ENCODE peak calls at places on chromosomes 12 and 14, in ten cellular contexts. F is NT2/D1, C is hypothalamus, D is astrocyte of the cerebellum, W is keratinocyte, K is EL, U is GM03348, O is progenitor cell of endocrine pancreas, I is adrenal gland, Z is DMS153. J is an unnamed sample.

GRCh38 chr12:88300931-88301330 is 158.8 kb downstream of the TMTC3 start:
- DNase-seq in F (no peak), C (no peak), D (no peak), W (no peak), K (no peak), U (no peak), O (no peak), I (no peak), Z (no peak), J (no peak)

GRCh38 chr14:95440951-95441350 is 75.5 kb downstream of the SYNE3 start:
- DNase-seq in F (no peak), C (no peak), D (no peak), W (no peak), K (peak), U (peak), O (no peak), I (no peak), Z (no peak), J (no peak)

GRCh38 chr14:91647817-91648216 is 84.1 kb downstream of the CATSPERB start:
- DNase-seq in F (no peak), C (no peak), D (no peak), W (no peak), K (no peak), U (no peak), O (no peak), I (no peak), Z (no peak), J (no peak)

GRCh38 chr14:51996148-51996746 is 6.9 kb downstream of the RTRAF start:
- DNase-seq in F (no peak), C (no peak), D (peak), W (no peak), K (peak), U (no peak), O (no peak), I (no peak), Z (no peak), J (no peak)

GRCh38 chr12:81644503-81644902 is 114.6 kb downstream of the PPFIA2 start:
- DNase-seq in F (peak), C (no peak), D (peak), W (no peak), K (peak), U (peak), O (no peak), I (no peak), Z (peak), J (peak)

GRCh38 chr12:88144546-88145468 is 2.7 kb downstream of the TMTC3 start:
- DNase-seq in F (no peak), C (no peak), D (no peak), W (no peak), K (no peak), U (no peak), O (no peak), I (no peak), Z (no peak), J (no peak)

GRCh38 chr12:79691299-79692248 is 810 bp upstream of the PAWR start:
- DNase-seq in F (no peak), C (no peak), D (peak), W (no peak), K (peak), U (peak), O (no peak), I (peak), Z (no peak), J (no peak)

GRCh38 chr12:2691001-2691339 is 103.8 kb upstream of the FKBP4 start:
- DNase-seq in F (peak), C (no peak), D (no peak), W (no peak), K (no peak), U (no peak), O (peak), I (no peak), Z (peak), J (no peak)

GRCh38 chr14:32611752-32612151 is 282.7 kb downstream of the AKAP6 start:
- DNase-seq in F (no peak), C (no peak), D (no peak), W (no peak), K (peak), U (peak), O (no peak), I (no peak), Z (no peak), J (no peak)

GRCh38 chr14:46063872-46064271 is 587.7 kb downstream of the RPL10L start:
- DNase-seq in F (no peak), C (no peak), D (no peak), W (no peak), K (no peak), U (no peak), O (no peak), I (no peak), Z (no peak), J (no peak)

J was measured in NCI-H2107.